ENCODE peak calls at places on chromosomes 13 and 19, in ten cellular contexts. K is neural crest cell; G is cardiac fibroblast; F is NCI-H2171 treated with DMSO at 0.1 percent for 48 hours; W is GM03348; A is ACHN; I is SHP77 treated with DMSO at 0.1 percent for 48 hours; U is activated T-cell treated with anti-CD3 and anti-CD28 coated beads for 24 hours; L is activated effector memory CD4-positive, alpha-beta T cell treated with anti-CD3 and anti-CD28 coated beads, Interleukin-2, amount 50 U/mL, for 16 hours; B is fibroblast of mammary gland. C is an unnamed sample.

GRCh38 chr19:11019824-11020223 is 59.0 kb downstream of the SMARCA4 start:
- DNase-seq in K (no peak), G (peak; percentile 6), F (no peak), W (no peak), A (no peak), I (no peak), U (no peak), L (no peak), B (peak; percentile 47), C (no peak)

GRCh38 chr13:51097353-51098043 is 13.6 kb downstream of the C13orf42 start:
- DNase-seq in K (no peak), G (no peak), F (no peak), W (no peak), A (no peak), I (no peak), U (no peak), L (no peak), B (no peak), C (no peak)

GRCh38 chr19:53308339-53308811 is 25.2 kb upstream of the ZNF845 start:
- DNase-seq in K (peak; percentile 26), G (no peak), F (no peak), W (peak; percentile 51), A (no peak), I (no peak), U (no peak), L (no peak), B (peak; percentile 2), C (no peak)

GRCh38 chr13:48853381-48854102 is 122.2 kb upstream of the FNDC3A start:
- DNase-seq in K (no peak), G (peak; percentile 50), F (no peak), W (no peak), A (no peak), I (no peak), U (peak; percentile 28), L (no peak), B (peak; percentile 61), C (no peak)

GRCh38 chr13:28730762-28731161 is 12.0 kb upstream of the SLC46A3 start:
- DNase-seq in K (no peak), G (no peak), F (no peak), W (no peak), A (no peak), I (no peak), U (no peak), L (no peak), B (no peak), C (no peak)

GRCh38 chr13:102800145-102801041 is 1.5 kb downstream of the BIVM start:
- DNase-seq in K (peak; percentile 80), G (peak; percentile 85), F (peak; percentile 73), W (peak; percentile 93), A (peak; percentile 73), I (peak; percentile 40), U (peak; percentile 81), L (peak; percentile 93), B (peak; percentile 68), C (peak; percentile 64)

GRCh38 chr13:106573279-106573831 is 5.4 kb upstream of the ARGLU1 start:
- DNase-seq in K (no peak), G (peak; percentile 55), F (no peak), W (peak; percentile 79), A (no peak), I (no peak), U (no peak), L (no peak), B (peak; percentile 93), C (no peak)

GRCh38 chr13:31035162-31035951 is 102.9 kb downstream of the TEX26 start:
- DNase-seq in K (no peak), G (peak; percentile 72), F (no peak), W (peak; percentile 63), A (no peak), I (no peak), U (no peak), L (no peak), B (peak; percentile 57), C (no peak)

GRCh38 chr13:51643882-51644281 is 59.6 kb downstream of the WDFY2 start:
- DNase-seq in K (no peak), G (peak; percentile 92), F (no peak), W (peak; percentile 80), A (peak; percentile 83), I (no peak), U (no peak), L (no peak), B (peak; percentile 95), C (no peak)

GRCh38 chr19:14337510-14337909 is 43.7 kb upstream of the ADGRE5 start:
- DNase-seq in K (peak; percentile 15), G (no peak), F (no peak), W (peak; percentile 21), A (peak; percentile 11), I (no peak), U (no peak), L (peak; percentile 79), B (peak; percentile 35), C (peak; percentile 86)

GRCh38 chr13:90979059-90979458 is 368.4 kb upstream of the MIR17HG start:
- DNase-seq in K (no peak), G (no peak), F (no peak), W (no peak), A (no peak), I (no peak), U (no peak), L (no peak), B (no peak), C (no peak)

GRCh38 chr13:49655906-49656305 is 27.6 kb downstream of the ARL11 start:
- DNase-seq in K (no peak), G (no peak), F (no peak), W (no peak), A (no peak), I (no peak), U (no peak), L (no peak), B (peak; percentile 53), C (no peak)

GRCh38 chr13:49690133-49690989 is 925 bp downstream of the EBPL start:
- DNase-seq in K (no peak), G (peak; percentile 60), F (no peak), W (peak; percentile 42), A (peak; percentile 32), I (no peak), U (no peak), L (no peak), B (peak; percentile 59), C (no peak)

GRCh38 chr13:45206340-45206739 is 5.5 kb upstream of the KCTD4 start:
- DNase-seq in K (no peak), G (peak; percentile 84), F (peak; percentile 32), W (peak; percentile 77), A (peak; percentile 91), I (no peak), U (no peak), L (no peak), B (peak; percentile 92), C (no peak)

GRCh38 chr13:24923305-24923640 is 159.3 kb downstream of the RNF17 start:
- DNase-seq in K (no peak), G (peak; percentile 88), F (no peak), W (peak; percentile 63), A (peak; percentile 57), I (peak; percentile 67), U (no peak), L (no peak), B (peak; percentile 84), C (no peak)

GRCh38 chr13:96947343-96947910 is 46.8 kb downstream of the OXGR1 start:
- DNase-seq in K (no peak), G (no peak), F (no peak), W (no peak), A (no peak), I (no peak), U (no peak), L (no peak), B (no peak), C (no peak)

GRCh38 chr19:5038631-5039271 is 69.8 kb downstream of the KDM4B start:
- DNase-seq in K (no peak), G (peak; percentile 41), F (peak; percentile 25), W (peak; percentile 51), A (peak; percentile 21), I (no peak), U (no peak), L (no peak), B (peak; percentile 37), C (peak; percentile 10)

GRCh38 chr19:13120817-13121216 is 2.8 kb downstream of the NACC1 start:
- DNase-seq in K (no peak), G (peak; percentile 71), F (no peak), W (peak; percentile 75), A (no peak), I (no peak), U (no peak), L (no peak), B (peak; percentile 75), C (no peak)

GRCh38 chr13:41458939-41459753 is 1.8 kb downstream of the RGCC start:
- DNase-seq in K (peak; percentile 3), G (peak; percentile 68), F (peak; percentile 8), W (peak; percentile 78), A (peak; percentile 35), I (no peak), U (peak; percentile 52), L (peak; percentile 87), B (peak; percentile 72), C (no peak)

GRCh38 chr19:45953676-45954075 is 20.0 kb downstream of the NOVA2 start:
- DNase-seq in K (no peak), G (no peak), F (no peak), W (no peak), A (no peak), I (no peak), U (no peak), L (no peak), B (no peak), C (no peak)

GRCh38 chr19:2690856-2691255 is 11.6 kb downstream of the GNG7 start:
- DNase-seq in K (no peak), G (no peak), F (no peak), W (no peak), A (no peak), I (no peak), U (no peak), L (no peak), B (no peak), C (no peak)

GRCh38 chr13:65966991-65967451 is 1263.1 kb downstream of the PCDH9 start:
- DNase-seq in K (no peak), G (peak; percentile 65), F (peak; percentile 66), W (no peak), A (peak; percentile 67), I (no peak), U (no peak), L (no peak), B (peak; percentile 64), C (peak; percentile 58)

C was measured in HAP-1.